ENCODE peak calls at places on chromosomes 11 and 22, in eight cellular contexts. One of them, this sample, is unnamed.

GRCh38 chr11:68160100-68160695 is 39.0 kb upstream of the CHKA start:
- DNase-seq in endothelial cell of umbilical vein: no peak
- DNase-seq in PC-9: peak; percentile 66
- DNase-seq in PC-3: no peak
- DNase-seq in GM12878: no peak
- DNase-seq in mammary epithelial cell: no peak
- DNase-seq in SK-N-MC: no peak
- DNase-seq in neural progenitor cell: peak; percentile 25
- DNase-seq in this sample: no peak

GRCh38 chr11:35305670-35306382 is 113.5 kb downstream of the SLC1A2 start:
- DNase-seq in endothelial cell of umbilical vein: peak; percentile 17
- DNase-seq in PC-9: no peak
- DNase-seq in PC-3: peak; percentile 55
- DNase-seq in GM12878: no peak
- DNase-seq in mammary epithelial cell: no peak
- DNase-seq in SK-N-MC: no peak
- DNase-seq in neural progenitor cell: peak; percentile 76
- DNase-seq in this sample: peak; percentile 77

GRCh38 chr11:120346233-120346632 is 10.0 kb downstream of the ARHGEF12 start:
- DNase-seq in endothelial cell of umbilical vein: no peak
- DNase-seq in PC-9: no peak
- DNase-seq in PC-3: no peak
- DNase-seq in GM12878: no peak
- DNase-seq in mammary epithelial cell: no peak
- DNase-seq in SK-N-MC: no peak
- DNase-seq in neural progenitor cell: no peak
- DNase-seq in this sample: no peak

GRCh38 chr11:74449369-74449931 is 17.9 kb downstream of the KCNE3 start:
- DNase-seq in endothelial cell of umbilical vein: peak; percentile 86
- DNase-seq in PC-9: peak; percentile 43
- DNase-seq in PC-3: peak; percentile 93
- DNase-seq in GM12878: peak; percentile 28
- DNase-seq in mammary epithelial cell: peak; percentile 60
- DNase-seq in SK-N-MC: peak; percentile 89
- DNase-seq in neural progenitor cell: peak; percentile 83
- DNase-seq in this sample: peak; percentile 96

GRCh38 chr11:101436511-101437142 is 147.2 kb downstream of the TRPC6 start:
- DNase-seq in endothelial cell of umbilical vein: peak; percentile 10
- DNase-seq in PC-9: no peak
- DNase-seq in PC-3: peak; percentile 77
- DNase-seq in GM12878: no peak
- DNase-seq in mammary epithelial cell: peak; percentile 14
- DNase-seq in SK-N-MC: no peak
- DNase-seq in neural progenitor cell: peak; percentile 76
- DNase-seq in this sample: peak; percentile 49

GRCh38 chr11:131897247-131897646 is 526.8 kb downstream of the NTM start:
- DNase-seq in endothelial cell of umbilical vein: no peak
- DNase-seq in PC-9: no peak
- DNase-seq in PC-3: peak; percentile 74
- DNase-seq in GM12878: no peak
- DNase-seq in mammary epithelial cell: no peak
- DNase-seq in SK-N-MC: no peak
- DNase-seq in neural progenitor cell: no peak
- DNase-seq in this sample: no peak

GRCh38 chr11:126438272-126438671 is 82.8 kb downstream of the ST3GAL4 start:
- DNase-seq in endothelial cell of umbilical vein: no peak
- DNase-seq in PC-9: no peak
- DNase-seq in PC-3: no peak
- DNase-seq in GM12878: no peak
- DNase-seq in mammary epithelial cell: no peak
- DNase-seq in SK-N-MC: no peak
- DNase-seq in neural progenitor cell: no peak
- DNase-seq in this sample: no peak

GRCh38 chr11:116808262-116809175 is 14.6 kb downstream of the APOA4 start:
- DNase-seq in endothelial cell of umbilical vein: no peak
- DNase-seq in PC-9: no peak
- DNase-seq in PC-3: peak; percentile 43
- DNase-seq in GM12878: no peak
- DNase-seq in mammary epithelial cell: peak; percentile 46
- DNase-seq in SK-N-MC: no peak
- DNase-seq in neural progenitor cell: no peak
- DNase-seq in this sample: no peak

GRCh38 chr11:67071420-67072284 is 15.0 kb downstream of the RHOD start:
- DNase-seq in endothelial cell of umbilical vein: peak; percentile 69
- DNase-seq in PC-9: no peak
- DNase-seq in PC-3: peak; percentile 62
- DNase-seq in GM12878: no peak
- DNase-seq in mammary epithelial cell: no peak
- DNase-seq in SK-N-MC: no peak
- DNase-seq in neural progenitor cell: peak; percentile 89
- DNase-seq in this sample: peak; percentile 47

GRCh38 chr11:47409440-47410403 is 1.3 kb downstream of the SLC39A13 start:
- DNase-seq in endothelial cell of umbilical vein: no peak
- DNase-seq in PC-9: peak; percentile 61
- DNase-seq in PC-3: peak; percentile 58
- DNase-seq in GM12878: no peak
- DNase-seq in mammary epithelial cell: peak; percentile 70
- DNase-seq in SK-N-MC: no peak
- DNase-seq in neural progenitor cell: peak; percentile 1
- DNase-seq in this sample: no peak

GRCh38 chr22:32661296-32661695 is 140.2 kb upstream of the TIMP3 start:
- DNase-seq in endothelial cell of umbilical vein: no peak
- DNase-seq in PC-9: no peak
- DNase-seq in PC-3: no peak
- DNase-seq in GM12878: no peak
- DNase-seq in mammary epithelial cell: peak; percentile 85
- DNase-seq in SK-N-MC: no peak
- DNase-seq in neural progenitor cell: no peak
- DNase-seq in this sample: no peak

GRCh38 chr11:356610-357009 is 12.7 kb upstream of the B4GALNT4 start:
- DNase-seq in endothelial cell of umbilical vein: no peak
- DNase-seq in PC-9: no peak
- DNase-seq in PC-3: no peak
- DNase-seq in GM12878: no peak
- DNase-seq in mammary epithelial cell: no peak
- DNase-seq in SK-N-MC: no peak
- DNase-seq in neural progenitor cell: no peak
- DNase-seq in this sample: no peak

GRCh38 chr11:130262424-130262823 is 52.3 kb downstream of the ZBTB44 start:
- DNase-seq in endothelial cell of umbilical vein: no peak
- DNase-seq in PC-9: no peak
- DNase-seq in PC-3: no peak
- DNase-seq in GM12878: no peak
- DNase-seq in mammary epithelial cell: no peak
- DNase-seq in SK-N-MC: no peak
- DNase-seq in neural progenitor cell: no peak
- DNase-seq in this sample: no peak

GRCh38 chr11:94860333-94860732 is 92.2 kb downstream of the AMOTL1 start:
- DNase-seq in endothelial cell of umbilical vein: no peak
- DNase-seq in PC-9: no peak
- DNase-seq in PC-3: no peak
- DNase-seq in GM12878: no peak
- DNase-seq in mammary epithelial cell: no peak
- DNase-seq in SK-N-MC: no peak
- DNase-seq in neural progenitor cell: no peak
- DNase-seq in this sample: no peak

GRCh38 chr11:48210052-48210451 is 6.6 kb upstream of the OR4B1 start:
- DNase-seq in endothelial cell of umbilical vein: no peak
- DNase-seq in PC-9: no peak
- DNase-seq in PC-3: peak; percentile 35
- DNase-seq in GM12878: no peak
- DNase-seq in mammary epithelial cell: no peak
- DNase-seq in SK-N-MC: no peak
- DNase-seq in neural progenitor cell: no peak
- DNase-seq in this sample: peak; percentile 21

GRCh38 chr11:28524098-28524497 is 415.9 kb downstream of the METTL15 start:
- DNase-seq in endothelial cell of umbilical vein: no peak
- DNase-seq in PC-9: peak; percentile 59
- DNase-seq in PC-3: peak; percentile 22
- DNase-seq in GM12878: no peak
- DNase-seq in mammary epithelial cell: no peak
- DNase-seq in SK-N-MC: no peak
- DNase-seq in neural progenitor cell: no peak
- DNase-seq in this sample: no peak
- TF ChIP-seq EZH2 in endothelial cell of umbilical vein: no peak
- TF ChIP-seq EZH2 in PC-9: no peak
- TF ChIP-seq EZH2 in PC-3: no peak
- TF ChIP-seq EZH2 in GM12878: no peak
- TF ChIP-seq EZH2 in mammary epithelial cell: no peak
- TF ChIP-seq EZH2 in SK-N-MC: no peak
- TF ChIP-seq EZH2 in neural progenitor cell: no peak
- TF ChIP-seq EZH2 in this sample: no peak

GRCh38 chr22:21589415-21589814 is 21.9 kb downstream of the UBE2L3 start:
- DNase-seq in endothelial cell of umbilical vein: no peak
- DNase-seq in PC-9: no peak
- DNase-seq in PC-3: no peak
- DNase-seq in GM12878: no peak
- DNase-seq in mammary epithelial cell: no peak
- DNase-seq in SK-N-MC: no peak
- DNase-seq in neural progenitor cell: no peak
- DNase-seq in this sample: no peak

GRCh38 chr22:21591695-21592094 is 24.2 kb downstream of the UBE2L3 start:
- DNase-seq in endothelial cell of umbilical vein: no peak
- DNase-seq in PC-9: peak; percentile 47
- DNase-seq in PC-3: peak; percentile 26
- DNase-seq in GM12878: no peak
- DNase-seq in mammary epithelial cell: no peak
- DNase-seq in SK-N-MC: no peak
- DNase-seq in neural progenitor cell: no peak
- DNase-seq in this sample: no peak

GRCh38 chr22:21590809-21591641 is 23.5 kb downstream of the UBE2L3 start:
- DNase-seq in endothelial cell of umbilical vein: no peak
- DNase-seq in PC-9: no peak
- DNase-seq in PC-3: no peak
- DNase-seq in GM12878: no peak
- DNase-seq in mammary epithelial cell: no peak
- DNase-seq in SK-N-MC: no peak
- DNase-seq in neural progenitor cell: no peak
- DNase-seq in this sample: no peak

GRCh38 chr22:21585389-21585788 is 17.9 kb downstream of the UBE2L3 start:
- DNase-seq in endothelial cell of umbilical vein: no peak
- DNase-seq in PC-9: no peak
- DNase-seq in PC-3: no peak
- DNase-seq in GM12878: no peak
- DNase-seq in mammary epithelial cell: no peak
- DNase-seq in SK-N-MC: no peak
- DNase-seq in neural progenitor cell: no peak
- DNase-seq in this sample: no peak

DNA sequence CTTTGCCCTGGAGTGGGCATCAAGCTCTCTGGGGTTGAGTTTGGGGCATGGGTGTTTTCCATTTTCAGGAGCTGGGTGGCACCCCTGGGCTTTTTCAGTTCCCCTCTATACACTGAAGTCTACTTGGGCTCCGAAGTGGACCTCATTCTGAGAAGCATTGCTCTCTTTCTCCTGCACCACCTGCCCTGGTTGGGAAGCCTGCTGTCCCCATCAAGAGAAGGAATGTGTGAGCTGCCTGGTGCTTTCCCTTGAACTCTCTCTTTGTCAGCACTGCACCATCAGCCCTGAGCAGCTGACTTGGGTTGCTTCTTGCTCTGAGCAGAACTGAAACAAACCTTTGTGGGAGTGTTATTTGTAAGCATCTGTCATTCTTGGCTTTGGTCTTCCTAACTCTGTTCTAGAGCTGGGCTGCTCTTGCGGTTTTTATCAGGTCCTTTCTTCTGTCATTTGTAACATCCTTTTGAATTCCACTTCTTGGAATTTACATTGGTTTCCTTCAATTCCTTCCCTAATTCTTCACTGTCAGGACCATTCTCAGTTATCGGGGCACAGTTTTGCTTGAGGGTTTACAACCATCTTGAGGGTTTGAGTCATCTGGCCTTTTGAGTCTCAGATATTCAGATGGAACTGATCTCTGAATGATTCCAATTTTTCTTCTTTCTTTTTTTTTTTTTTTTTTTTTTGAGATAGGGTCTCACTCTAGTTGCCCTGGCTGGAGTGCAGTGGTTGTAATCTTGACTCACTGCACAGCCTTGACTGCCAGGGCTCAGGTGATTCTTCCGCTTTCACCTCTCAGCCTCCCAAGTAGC is 20.5 kb downstream of the UBE2L3 start:
- DNase-seq in endothelial cell of umbilical vein: no peak
- DNase-seq in PC-9: no peak
- DNase-seq in PC-3: no peak
- DNase-seq in GM12878: peak; percentile 78
- DNase-seq in mammary epithelial cell: no peak
- DNase-seq in SK-N-MC: no peak
- DNase-seq in neural progenitor cell: no peak
- DNase-seq in this sample: no peak
- TF ChIP-seq EZH2 in endothelial cell of umbilical vein: no peak
- TF ChIP-seq EZH2 in PC-9: no peak
- TF ChIP-seq EZH2 in PC-3: no peak
- TF ChIP-seq EZH2 in GM12878: no peak
- TF ChIP-seq EZH2 in mammary epithelial cell: no peak
- TF ChIP-seq EZH2 in SK-N-MC: no peak
- TF ChIP-seq EZH2 in neural progenitor cell: no peak
- TF ChIP-seq EZH2 in this sample: no peak

GRCh38 chr22:24424901-24425775 is 2.3 kb upstream of the ADORA2A start:
- DNase-seq in endothelial cell of umbilical vein: no peak
- DNase-seq in PC-9: no peak
- DNase-seq in PC-3: no peak
- DNase-seq in GM12878: no peak
- DNase-seq in mammary epithelial cell: no peak
- DNase-seq in SK-N-MC: no peak
- DNase-seq in neural progenitor cell: no peak
- DNase-seq in this sample: no peak

GRCh38 chr22:24422078-24422665 is 5.2 kb upstream of the ADORA2A start:
- DNase-seq in endothelial cell of umbilical vein: no peak
- DNase-seq in PC-9: no peak
- DNase-seq in PC-3: no peak
- DNase-seq in GM12878: no peak
- DNase-seq in mammary epithelial cell: no peak
- DNase-seq in SK-N-MC: no peak
- DNase-seq in neural progenitor cell: no peak
- DNase-seq in this sample: no peak

GRCh38 chr22:24423519-24424000 is 3.8 kb upstream of the ADORA2A start:
- DNase-seq in endothelial cell of umbilical vein: peak; percentile 44
- DNase-seq in PC-9: no peak
- DNase-seq in PC-3: peak; percentile 34
- DNase-seq in GM12878: no peak
- DNase-seq in mammary epithelial cell: no peak
- DNase-seq in SK-N-MC: no peak
- DNase-seq in neural progenitor cell: peak; percentile 81
- DNase-seq in this sample: peak; percentile 49

GRCh38 chr22:24426436-24426835 is 963 bp upstream of the ADORA2A start:
- DNase-seq in endothelial cell of umbilical vein: no peak
- DNase-seq in PC-9: no peak
- DNase-seq in PC-3: no peak
- DNase-seq in GM12878: no peak
- DNase-seq in mammary epithelial cell: no peak
- DNase-seq in SK-N-MC: no peak
- DNase-seq in neural progenitor cell: no peak
- DNase-seq in this sample: no peak

GRCh38 chr22:24424001-24424900 is 3.1 kb upstream of the ADORA2A start:
- DNase-seq in endothelial cell of umbilical vein: no peak
- DNase-seq in PC-9: no peak
- DNase-seq in PC-3: no peak
- DNase-seq in GM12878: no peak
- DNase-seq in mammary epithelial cell: no peak
- DNase-seq in SK-N-MC: no peak
- DNase-seq in neural progenitor cell: peak; percentile 67
- DNase-seq in this sample: no peak
- TF ChIP-seq EZH2 in endothelial cell of umbilical vein: no peak
- TF ChIP-seq EZH2 in PC-9: no peak
- TF ChIP-seq EZH2 in PC-3: no peak
- TF ChIP-seq EZH2 in GM12878: no peak
- TF ChIP-seq EZH2 in mammary epithelial cell: no peak
- TF ChIP-seq EZH2 in SK-N-MC: no peak
- TF ChIP-seq EZH2 in neural progenitor cell: peak; percentile 98
- TF ChIP-seq EZH2 in this sample: no peak

GRCh38 chr11:3202759-3203158 is 15.9 kb downstream of the MRGPRG start:
- DNase-seq in endothelial cell of umbilical vein: no peak
- DNase-seq in PC-9: no peak
- DNase-seq in PC-3: no peak
- DNase-seq in GM12878: no peak
- DNase-seq in mammary epithelial cell: no peak
- DNase-seq in SK-N-MC: no peak
- DNase-seq in neural progenitor cell: no peak
- DNase-seq in this sample: no peak
- TF ChIP-seq EZH2 in endothelial cell of umbilical vein: peak; percentile 40
- TF ChIP-seq EZH2 in PC-9: no peak
- TF ChIP-seq EZH2 in PC-3: no peak
- TF ChIP-seq EZH2 in GM12878: no peak
- TF ChIP-seq EZH2 in mammary epithelial cell: peak; percentile 50
- TF ChIP-seq EZH2 in SK-N-MC: no peak
- TF ChIP-seq EZH2 in neural progenitor cell: no peak
- TF ChIP-seq EZH2 in this sample: no peak